ENCODE peak calls at places on chromosomes 7 and 10, in eight cellular contexts. One of them, this sample, is unnamed. For H3K4me1, the result is how much of the 10 kb centered on the place peaks cover.

GRCh38 chr10:86410542-86411124 is 44.0 kb upstream of the GRID1 start:
- DNase-seq in neural progenitor cell: no peak
- DNase-seq in SK-N-SH: no peak
- DNase-seq in colonic mucosa: no peak
- DNase-seq in K562: no peak
- DNase-seq in mammary epithelial cell: no peak
- DNase-seq in HCT116: no peak
- DNase-seq in fibroblast of lung: peak
- DNase-seq in this sample: no peak

GRCh38 chr7:19353158-19353557 is 207.9 kb upstream of the FERD3L start:
- DNase-seq in mammary epithelial cell: no peak
- DNase-seq in neural progenitor cell: no peak
- DNase-seq in fibroblast of lung: peak
- DNase-seq in HCT116: no peak
- DNase-seq in K562: no peak
- DNase-seq in colonic mucosa: no peak
- DNase-seq in SK-N-SH: no peak
- DNase-seq in this sample: no peak

GRCh38 chr10:11874568-11875182 is 51.5 kb downstream of the PROSER2 start:
- DNase-seq in colonic mucosa: peak
- DNase-seq in mammary epithelial cell: peak
- DNase-seq in K562: peak
- DNase-seq in HCT116: peak
- DNase-seq in fibroblast of lung: peak
- DNase-seq in SK-N-SH: peak
- DNase-seq in neural progenitor cell: peak
- DNase-seq in this sample: no peak

GRCh38 chr10:14594878-14595525 is 179.7 kb downstream of the FAM107B start:
- DNase-seq in HCT116: no peak
- DNase-seq in colonic mucosa: no peak
- DNase-seq in SK-N-SH: no peak
- DNase-seq in fibroblast of lung: no peak
- DNase-seq in neural progenitor cell: no peak
- DNase-seq in K562: no peak
- DNase-seq in mammary epithelial cell: no peak
- DNase-seq in this sample: no peak

GRCh38 chr7:157568785-157569584 is 232.2 kb downstream of the DNAJB6 start:
- DNase-seq in mammary epithelial cell: peak
- DNase-seq in SK-N-SH: peak
- DNase-seq in K562: no peak
- DNase-seq in neural progenitor cell: peak
- DNase-seq in colonic mucosa: peak
- DNase-seq in fibroblast of lung: peak
- DNase-seq in HCT116: no peak
- DNase-seq in this sample: peak

GRCh38 chr7:75842836-75843446 is 29.3 kb upstream of the CCL24 start:
- DNase-seq in K562: peak
- DNase-seq in mammary epithelial cell: peak
- DNase-seq in HCT116: no peak
- DNase-seq in neural progenitor cell: no peak
- DNase-seq in SK-N-SH: no peak
- DNase-seq in colonic mucosa: no peak
- DNase-seq in fibroblast of lung: peak
- DNase-seq in this sample: no peak

GRCh38 chr10:7886056-7886455 is 67.8 kb downstream of the TAF3 start:
- DNase-seq in SK-N-SH: no peak
- DNase-seq in mammary epithelial cell: peak
- DNase-seq in neural progenitor cell: no peak
- DNase-seq in HCT116: no peak
- DNase-seq in fibroblast of lung: no peak
- DNase-seq in colonic mucosa: no peak
- DNase-seq in K562: no peak
- DNase-seq in this sample: no peak

GRCh38 chr7:51128545-51129466 is 187.8 kb downstream of the COBL start:
- DNase-seq in K562: no peak
- DNase-seq in SK-N-SH: no peak
- DNase-seq in fibroblast of lung: no peak
- DNase-seq in HCT116: no peak
- DNase-seq in neural progenitor cell: peak
- DNase-seq in colonic mucosa: no peak
- DNase-seq in mammary epithelial cell: no peak
- DNase-seq in this sample: no peak

GRCh38 chr7:143936087-143937009 is 1.3 kb downstream of the OR2F2 start:
- DNase-seq in HCT116: no peak
- DNase-seq in neural progenitor cell: no peak
- DNase-seq in fibroblast of lung: peak
- DNase-seq in colonic mucosa: no peak
- DNase-seq in mammary epithelial cell: peak
- DNase-seq in SK-N-SH: peak
- DNase-seq in K562: no peak
- DNase-seq in this sample: no peak

GRCh38 chr10:126663328-126663727 is 7.2 kb downstream of the C10orf90 start:
- DNase-seq in neural progenitor cell: no peak
- DNase-seq in fibroblast of lung: peak
- DNase-seq in colonic mucosa: no peak
- DNase-seq in SK-N-SH: no peak
- DNase-seq in HCT116: no peak
- DNase-seq in K562: no peak
- DNase-seq in mammary epithelial cell: no peak
- DNase-seq in this sample: no peak

GRCh38 chr10:122864901-122865300 is 14.5 kb downstream of the FAM24B start:
- DNase-seq in mammary epithelial cell: no peak
- DNase-seq in fibroblast of lung: peak
- DNase-seq in K562: no peak
- DNase-seq in colonic mucosa: no peak
- DNase-seq in SK-N-SH: no peak
- DNase-seq in neural progenitor cell: no peak
- DNase-seq in HCT116: no peak
- DNase-seq in this sample: no peak

GRCh38 chr10:58477122-58477521 is 35.5 kb upstream of the BICC1 start:
- DNase-seq in mammary epithelial cell: no peak
- DNase-seq in colonic mucosa: no peak
- DNase-seq in fibroblast of lung: peak
- DNase-seq in neural progenitor cell: peak
- DNase-seq in HCT116: no peak
- DNase-seq in SK-N-SH: no peak
- DNase-seq in K562: no peak
- DNase-seq in this sample: peak

GRCh38 chr10:649798-650690 is 39.4 kb downstream of the DIP2C start:
- DNase-seq in SK-N-SH: no peak
- DNase-seq in HCT116: no peak
- DNase-seq in fibroblast of lung: peak
- DNase-seq in neural progenitor cell: no peak
- DNase-seq in K562: no peak
- DNase-seq in mammary epithelial cell: no peak
- DNase-seq in colonic mucosa: peak
- DNase-seq in this sample: peak

GRCh38 chr7:116173051-116174028 is 37.0 kb upstream of the TES start:
- DNase-seq in K562: peak
- DNase-seq in HCT116: peak
- DNase-seq in colonic mucosa: no peak
- DNase-seq in fibroblast of lung: peak
- DNase-seq in mammary epithelial cell: peak
- DNase-seq in neural progenitor cell: peak
- DNase-seq in SK-N-SH: peak
- DNase-seq in this sample: no peak

GRCh38 chr7:100483728-100484635 is at the start of gene NYAP1:
- DNase-seq in colonic mucosa: peak
- DNase-seq in neural progenitor cell: peak
- DNase-seq in HCT116: no peak
- DNase-seq in K562: peak
- DNase-seq in SK-N-SH: peak
- DNase-seq in fibroblast of lung: peak
- DNase-seq in mammary epithelial cell: no peak
- DNase-seq in this sample: no peak

GRCh38 chr7:108455524-108455832 is 758 bp downstream of the NRCAM start:
- DNase-seq in colonic mucosa: no peak
- DNase-seq in HCT116: no peak
- DNase-seq in mammary epithelial cell: no peak
- DNase-seq in SK-N-SH: no peak
- DNase-seq in neural progenitor cell: no peak
- DNase-seq in fibroblast of lung: no peak
- DNase-seq in K562: no peak
- DNase-seq in this sample: peak
- H3K9ac ChIP-seq in colonic mucosa: no peak
- H3K9ac ChIP-seq in HCT116: no peak
- H3K9ac ChIP-seq in mammary epithelial cell: peak
- H3K9ac ChIP-seq in SK-N-SH: no peak
- H3K9ac ChIP-seq in neural progenitor cell: no peak
- H3K9ac ChIP-seq in fibroblast of lung: no peak
- H3K9ac ChIP-seq in K562: no peak
- H3K9ac ChIP-seq in this sample: no peak

DNA sequence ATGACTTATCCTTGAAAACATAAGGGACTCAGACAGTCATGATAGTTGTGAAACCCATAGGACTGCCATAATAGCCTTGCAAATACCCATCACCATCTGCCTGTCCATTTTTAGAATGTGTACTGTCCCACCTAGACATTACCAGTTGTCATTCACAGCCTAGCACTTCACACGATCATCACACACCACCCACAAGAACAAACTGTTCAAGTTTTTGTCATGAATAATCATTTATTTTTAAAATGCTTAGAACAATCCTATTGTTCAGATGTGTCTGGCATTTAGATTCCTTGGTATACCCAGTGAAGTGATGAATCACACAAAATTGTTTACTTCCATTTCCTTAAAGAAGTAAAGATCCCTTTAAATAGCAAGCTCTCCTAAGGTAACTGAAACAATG is 46.6 kb downstream of the CCDC3 start:
- DNase-seq in mammary epithelial cell: peak
- DNase-seq in K562: no peak
- DNase-seq in HCT116: no peak
- DNase-seq in neural progenitor cell: no peak
- DNase-seq in fibroblast of lung: no peak
- DNase-seq in colonic mucosa: no peak
- DNase-seq in SK-N-SH: no peak
- DNase-seq in this sample: no peak
- H3K27ac ChIP-seq in mammary epithelial cell: no peak
- H3K27ac ChIP-seq in K562: no peak
- H3K27ac ChIP-seq in HCT116: no peak
- H3K27ac ChIP-seq in neural progenitor cell: no peak
- H3K27ac ChIP-seq in fibroblast of lung: no peak
- H3K27ac ChIP-seq in colonic mucosa: no peak
- H3K27ac ChIP-seq in SK-N-SH: no peak
- H3K27ac ChIP-seq in this sample: no peak

GRCh38 chr10:80172896-80173295 is 32.4 kb downstream of the ANXA11 start:
- DNase-seq in mammary epithelial cell: no peak
- DNase-seq in colonic mucosa: peak
- DNase-seq in SK-N-SH: no peak
- DNase-seq in fibroblast of lung: no peak
- DNase-seq in neural progenitor cell: no peak
- DNase-seq in HCT116: no peak
- DNase-seq in K562: no peak
- DNase-seq in this sample: no peak
- H3K4me1 ChIP-seq in mammary epithelial cell: under half
- H3K4me1 ChIP-seq in colonic mucosa: under half
- H3K4me1 ChIP-seq in SK-N-SH: under half
- H3K4me1 ChIP-seq in fibroblast of lung: under half
- H3K4me1 ChIP-seq in neural progenitor cell: under half
- H3K4me1 ChIP-seq in HCT116: under half
- H3K4me1 ChIP-seq in K562: under half
- H3K4me1 ChIP-seq in this sample: under half

GRCh38 chr7:69880848-69881247 is 282.6 kb downstream of the AUTS2 start:
- DNase-seq in K562: no peak
- DNase-seq in neural progenitor cell: no peak
- DNase-seq in mammary epithelial cell: no peak
- DNase-seq in colonic mucosa: no peak
- DNase-seq in SK-N-SH: peak
- DNase-seq in HCT116: no peak
- DNase-seq in fibroblast of lung: no peak
- DNase-seq in this sample: no peak
- H3K9ac ChIP-seq in K562: no peak
- H3K9ac ChIP-seq in neural progenitor cell: no peak
- H3K9ac ChIP-seq in mammary epithelial cell: no peak
- H3K9ac ChIP-seq in colonic mucosa: no peak
- H3K9ac ChIP-seq in SK-N-SH: no peak
- H3K9ac ChIP-seq in HCT116: no peak
- H3K9ac ChIP-seq in fibroblast of lung: no peak
- H3K9ac ChIP-seq in this sample: no peak

GRCh38 chr10:104208730-104209129 is 23.4 kb downstream of the CFAP43 start:
- DNase-seq in HCT116: no peak
- DNase-seq in SK-N-SH: no peak
- DNase-seq in neural progenitor cell: no peak
- DNase-seq in mammary epithelial cell: no peak
- DNase-seq in fibroblast of lung: no peak
- DNase-seq in colonic mucosa: no peak
- DNase-seq in K562: no peak
- DNase-seq in this sample: no peak

DNA sequence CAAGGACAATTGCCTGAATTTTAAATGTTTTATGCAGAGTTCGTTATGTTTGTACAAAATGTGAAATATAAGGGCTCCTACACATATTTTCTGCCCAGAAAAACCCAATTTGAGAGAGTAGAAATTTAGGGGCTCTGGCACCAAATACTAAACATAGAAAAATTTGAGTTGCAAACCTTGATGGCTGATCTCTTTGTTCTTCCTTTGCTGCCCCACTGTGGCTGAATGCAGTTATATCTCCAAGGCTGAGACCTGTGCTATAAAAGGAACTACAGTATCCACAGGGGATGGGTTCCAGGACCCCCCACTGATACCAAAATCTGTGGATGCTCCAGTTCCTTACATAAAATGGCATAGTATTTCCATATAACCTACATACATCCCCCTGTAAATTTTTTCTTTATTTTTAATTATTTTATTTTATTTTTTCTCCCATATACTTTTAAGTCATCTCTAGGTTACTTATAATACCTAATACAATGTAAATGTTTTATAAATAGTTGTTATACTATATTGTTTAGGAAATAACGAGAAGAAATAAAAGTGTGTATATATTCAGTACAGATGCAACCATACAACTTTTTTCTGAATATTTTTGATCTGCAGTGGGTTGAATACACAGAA is 22.5 kb downstream of the CFAP43 start:
- DNase-seq in neural progenitor cell: peak
- DNase-seq in fibroblast of lung: peak
- DNase-seq in mammary epithelial cell: peak
- DNase-seq in SK-N-SH: peak
- DNase-seq in HCT116: peak
- DNase-seq in colonic mucosa: peak
- DNase-seq in K562: peak
- DNase-seq in this sample: no peak
- H3K27ac ChIP-seq in neural progenitor cell: no peak
- H3K27ac ChIP-seq in fibroblast of lung: no peak
- H3K27ac ChIP-seq in mammary epithelial cell: no peak
- H3K27ac ChIP-seq in SK-N-SH: no peak
- H3K27ac ChIP-seq in HCT116: no peak
- H3K27ac ChIP-seq in colonic mucosa: no peak
- H3K27ac ChIP-seq in K562: no peak
- H3K27ac ChIP-seq in this sample: no peak

DNA sequence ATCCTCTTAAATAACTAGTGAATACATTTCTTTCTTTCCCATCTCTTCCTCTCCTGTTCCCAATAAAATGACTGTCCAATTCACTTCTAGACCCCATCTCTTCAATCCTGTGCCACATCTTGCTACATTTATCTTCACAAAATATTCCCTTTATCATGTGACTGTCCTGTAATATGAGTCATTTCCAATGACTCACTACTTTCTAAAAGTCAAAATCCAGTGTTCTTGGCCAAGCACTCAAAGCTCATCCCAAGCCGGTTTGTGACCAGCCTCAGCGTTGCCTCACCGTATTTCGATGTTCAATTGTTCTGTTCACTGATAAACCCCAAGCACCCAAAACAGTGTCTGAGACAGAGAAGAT is 104.7 kb downstream of the PARD3 start:
- DNase-seq in mammary epithelial cell: peak
- DNase-seq in neural progenitor cell: no peak
- DNase-seq in SK-N-SH: no peak
- DNase-seq in HCT116: no peak
- DNase-seq in fibroblast of lung: peak
- DNase-seq in K562: no peak
- DNase-seq in colonic mucosa: no peak
- DNase-seq in this sample: no peak
- H3K4me1 ChIP-seq in mammary epithelial cell: under half
- H3K4me1 ChIP-seq in neural progenitor cell: under half
- H3K4me1 ChIP-seq in SK-N-SH: under half
- H3K4me1 ChIP-seq in HCT116: under half
- H3K4me1 ChIP-seq in fibroblast of lung: under half
- H3K4me1 ChIP-seq in K562: under half
- H3K4me1 ChIP-seq in colonic mucosa: under half
- H3K4me1 ChIP-seq in this sample: under half